ENCODE peak calls at places on chromosome 1, in four cellular contexts. One of them, this sample, is unnamed.

GRCh38 chr1:237042467-237042891 is 495 bp downstream of the RYR2 start:
- DNase-seq in HCT116: no peak
- DNase-seq in endothelial cell: no peak
- DNase-seq in neural crest cell: peak
- DNase-seq in this sample: no peak

GRCh38 chr1:217521317-217521716 is 109.6 kb downstream of the GPATCH2 start:
- DNase-seq in neural crest cell: no peak
- DNase-seq in HCT116: no peak
- DNase-seq in endothelial cell: no peak
- DNase-seq in this sample: no peak

GRCh38 chr1:8239039-8239305 is 78.9 kb upstream of the SLC45A1 start:
- DNase-seq in endothelial cell: no peak
- DNase-seq in neural crest cell: no peak
- DNase-seq in HCT116: peak
- DNase-seq in this sample: no peak

GRCh38 chr1:240244968-240245628 is 153.4 kb downstream of the FMN2 start:
- DNase-seq in endothelial cell: no peak
- DNase-seq in neural crest cell: no peak
- DNase-seq in HCT116: no peak
- DNase-seq in this sample: no peak

GRCh38 chr1:40944326-40944725 is 35.2 kb upstream of the CTPS1 start:
- DNase-seq in neural crest cell: no peak
- DNase-seq in HCT116: no peak
- DNase-seq in endothelial cell: no peak
- DNase-seq in this sample: no peak

GRCh38 chr1:48704736-48705135 is 72.0 kb downstream of the BEND5 start:
- DNase-seq in endothelial cell: no peak
- DNase-seq in HCT116: no peak
- DNase-seq in neural crest cell: no peak
- DNase-seq in this sample: no peak

GRCh38 chr1:116508984-116509980 is 61.5 kb downstream of the CD58 start:
- DNase-seq in endothelial cell: no peak
- DNase-seq in HCT116: peak
- DNase-seq in neural crest cell: no peak
- DNase-seq in this sample: no peak

GRCh38 chr1:39643705-39644104 is 4.3 kb upstream of the HEYL start:
- DNase-seq in endothelial cell: no peak
- DNase-seq in neural crest cell: no peak
- DNase-seq in HCT116: no peak
- DNase-seq in this sample: no peak

GRCh38 chr1:231139659-231140650 is 21.9 kb upstream of the TRIM67 start:
- DNase-seq in neural crest cell: no peak
- DNase-seq in endothelial cell: no peak
- DNase-seq in HCT116: no peak
- DNase-seq in this sample: no peak